ENCODE peak calls at places on chromosomes 3 and 15, in six cellular contexts. A is thoracic aorta, E is sigmoid colon, H is SJSA1, Z is IMR-90, M is PC-9. Y is an unnamed sample. For H3K4me1, the result is how much of the 10 kb centered on the place peaks cover.

GRCh38 chr15:48005921-48006541 is 114.8 kb upstream of the SLC24A5 start:
- DNase-seq in M (no peak), E (no peak), A (no peak), Z (no peak), H (no peak), Y (no peak)

GRCh38 chr3:189588818-189589569 is 42.2 kb upstream of the TP63 start:
- DNase-seq in E (no peak), Z (no peak), M (no peak), H (no peak), A (no peak), Y (no peak)

GRCh38 chr3:177973241-177973840 is 562.9 kb upstream of the KCNMB2 start:
- DNase-seq in M (no peak), H (no peak), A (no peak), Z (peak), E (no peak), Y (no peak)

GRCh38 chr3:172125963-172126403 is 86.6 kb downstream of the FNDC3B start:
- DNase-seq in E (peak), M (no peak), H (peak), A (no peak), Z (peak), Y (peak)

GRCh38 chr3:74214286-74214685 is 400.2 kb downstream of the CNTN3 start:
- DNase-seq in E (no peak), M (no peak), A (no peak), Z (no peak), H (no peak), Y (no peak)

GRCh38 chr15:58221591-58222241 is 83.5 kb downstream of the AQP9 start:
- DNase-seq in H (no peak), A (no peak), M (no peak), E (no peak), Z (peak), Y (no peak)

GRCh38 chr3:21670386-21670785 is 80.6 kb downstream of the ZNF385D start:
- DNase-seq in A (no peak), Z (no peak), H (no peak), E (no peak), M (no peak), Y (no peak)

GRCh38 chr15:68502398-68502901 is 70.5 kb upstream of the ITGA11 start:
- DNase-seq in E (no peak), A (no peak), Z (no peak), H (no peak), M (no peak), Y (no peak)

GRCh38 chr15:65796610-65797012 is 4.5 kb upstream of the DENND4A start:
- DNase-seq in M (peak), H (no peak), Z (peak), A (no peak), E (no peak), Y (no peak)

GRCh38 chr3:13016083-13016725 is 57.0 kb downstream of the IQSEC1 start:
- DNase-seq in A (no peak), H (no peak), M (no peak), E (peak), Z (no peak), Y (peak)
- H3K4me3 ChIP-seq in A (peak), H (no peak), M (no peak), E (no peak), Z (no peak), Y (no peak)

DNA sequence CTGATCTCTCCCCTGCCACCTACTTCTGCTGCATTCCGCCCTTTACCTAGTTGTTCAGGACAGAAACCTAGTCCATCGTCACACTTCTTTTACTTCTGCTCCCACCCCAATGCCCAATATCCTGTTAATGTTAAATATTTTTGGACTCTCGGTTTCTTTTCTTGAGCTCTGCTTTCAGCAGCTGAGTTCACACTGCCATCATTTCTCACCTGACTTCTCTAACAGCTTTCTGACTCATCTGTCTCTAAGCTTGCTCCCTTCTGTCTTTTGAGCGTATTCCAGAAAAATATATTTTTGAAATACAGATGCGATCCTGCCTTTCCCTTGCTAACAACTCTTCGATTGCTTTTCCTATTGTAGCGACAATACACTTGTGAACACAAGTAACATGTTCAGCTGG is 183.4 kb downstream of the KLHL25 start:
- DNase-seq in H (no peak), A (no peak), M (no peak), E (no peak), Z (no peak), Y (no peak)
- H3K4me1 ChIP-seq in H (under half), A (half or more), M (under half), E (under half), Z (under half), Y (under half)

GRCh38 chr3:23950303-23950702 is 5.2 kb downstream of the NR1D2 start:
- DNase-seq in Z (no peak), E (no peak), A (no peak), H (no peak), M (no peak), Y (no peak)
- H3K4me3 ChIP-seq in Z (no peak), E (no peak), A (peak), H (no peak), M (no peak), Y (no peak)

DNA sequence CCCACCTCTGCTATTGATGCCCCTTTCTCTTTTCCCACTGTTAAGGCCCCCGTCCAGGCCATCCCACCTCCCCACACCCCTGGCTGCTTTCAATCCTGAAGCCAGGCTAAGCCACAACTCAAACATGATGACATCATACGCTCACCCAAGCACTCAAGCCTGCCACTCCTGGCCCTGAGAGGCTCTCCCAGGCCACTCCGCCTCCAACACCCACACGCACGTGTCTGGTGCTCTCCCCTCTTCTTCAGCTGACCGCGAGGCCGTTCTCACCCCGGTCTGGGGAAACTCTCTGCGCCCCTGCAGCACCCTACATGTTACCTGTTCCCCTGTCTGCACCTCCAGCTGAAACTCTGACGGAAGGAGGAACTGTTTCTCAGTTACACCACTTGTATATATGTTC is 6.2 kb downstream of the ZXDC start:
- DNase-seq in E (peak), A (no peak), H (no peak), M (no peak), Z (no peak), Y (no peak)
- H3K4me1 ChIP-seq in E (under half), A (under half), H (under half), M (under half), Z (under half), Y (under half)

DNA sequence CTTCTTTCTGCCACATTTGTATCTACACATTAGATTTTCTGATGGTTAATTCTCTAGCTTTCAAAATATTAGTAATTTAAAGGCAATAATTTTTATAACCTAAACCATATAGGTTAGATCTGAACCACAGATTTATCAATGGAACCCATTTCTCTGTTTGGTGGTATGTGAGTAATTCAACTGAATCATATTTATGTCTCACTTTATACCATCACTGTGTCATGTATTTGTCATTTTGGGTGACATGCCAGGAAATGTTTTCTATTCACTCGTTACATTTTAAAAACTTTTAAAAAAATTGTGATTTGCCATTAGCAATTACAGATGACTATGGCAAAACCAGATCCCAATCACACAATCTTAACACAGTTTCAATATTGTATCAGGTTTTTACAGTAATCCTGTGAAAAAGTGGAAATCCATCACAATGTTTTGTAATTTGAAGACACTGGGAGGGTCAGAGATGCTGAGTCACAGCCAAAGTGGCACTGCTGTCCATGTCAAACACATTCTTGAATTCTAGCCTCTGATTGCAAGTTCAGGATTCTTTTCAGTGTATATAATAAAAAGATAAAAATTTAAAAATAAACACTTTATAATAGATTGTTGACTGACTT is 356.0 kb upstream of the RBMS3 start:
- DNase-seq in H (no peak), M (no peak), Z (no peak), A (no peak), E (no peak), Y (no peak)
- H3K4me3 ChIP-seq in H (no peak), M (no peak), Z (no peak), A (no peak), E (no peak), Y (no peak)

GRCh38 chr3:66452247-66453040 is 48.4 kb downstream of the LRIG1 start:
- DNase-seq in E (no peak), M (no peak), H (no peak), Z (no peak), A (no peak), Y (no peak)

GRCh38 chr3:66453525-66454463 is 47.0 kb downstream of the LRIG1 start:
- DNase-seq in M (no peak), E (no peak), H (no peak), A (no peak), Z (no peak), Y (no peak)

GRCh38 chr3:66454464-66454859 is 46.4 kb downstream of the LRIG1 start:
- DNase-seq in H (no peak), M (no peak), Z (no peak), E (no peak), A (no peak), Y (no peak)

DNA sequence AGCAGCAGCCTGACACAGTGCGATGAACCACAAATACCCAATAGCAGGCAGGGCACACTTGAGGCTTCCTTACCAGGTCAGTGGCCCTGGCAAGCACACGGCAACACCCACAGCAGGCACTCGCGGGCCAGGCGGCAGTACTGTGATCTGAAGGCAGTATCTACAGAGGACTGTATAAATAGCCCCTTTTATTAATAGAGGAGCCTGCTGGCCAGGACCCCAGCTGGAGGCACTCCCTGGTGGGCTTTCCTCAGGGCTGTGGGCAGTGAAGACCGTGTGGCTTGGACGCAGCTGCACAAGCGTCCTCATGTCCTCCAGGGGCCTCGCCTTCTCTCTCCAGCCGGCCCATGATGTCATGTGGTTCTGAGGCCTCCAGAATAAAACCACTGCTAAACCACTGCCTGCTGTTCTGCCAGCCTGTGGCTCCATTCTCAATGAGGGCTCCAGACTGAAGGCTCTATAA is 44.1 kb downstream of the LRIG1 start:
- DNase-seq in H (no peak), M (no peak), E (no peak), A (no peak), Z (no peak), Y (no peak)
- H3K4me1 ChIP-seq in H (under half), M (under half), E (under half), A (half or more), Z (under half), Y (under half)

DNA sequence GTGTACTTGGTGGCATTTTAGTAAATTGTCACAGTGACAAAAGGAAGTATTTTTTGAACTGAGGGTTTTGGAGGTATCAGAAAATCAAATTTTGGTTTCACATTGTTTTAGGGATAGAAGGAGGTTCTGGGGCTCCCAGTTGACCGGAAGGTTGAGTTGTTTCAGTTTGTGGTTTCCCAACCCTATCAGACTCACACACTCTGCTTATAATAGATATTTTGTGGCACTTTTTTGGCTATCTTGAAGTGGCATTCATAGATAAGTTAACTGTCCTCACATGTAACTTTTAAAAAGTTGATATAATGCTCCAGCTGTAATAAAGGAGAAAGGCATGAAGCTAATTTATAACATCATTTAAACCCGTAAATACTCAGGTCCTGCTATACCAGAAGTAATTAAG is 12.7 kb downstream of the ARMC8 start:
- DNase-seq in M (no peak), E (no peak), A (no peak), H (no peak), Z (no peak), Y (no peak)
- H3K4me3 ChIP-seq in M (no peak), E (no peak), A (no peak), H (no peak), Z (no peak), Y (no peak)

DNA sequence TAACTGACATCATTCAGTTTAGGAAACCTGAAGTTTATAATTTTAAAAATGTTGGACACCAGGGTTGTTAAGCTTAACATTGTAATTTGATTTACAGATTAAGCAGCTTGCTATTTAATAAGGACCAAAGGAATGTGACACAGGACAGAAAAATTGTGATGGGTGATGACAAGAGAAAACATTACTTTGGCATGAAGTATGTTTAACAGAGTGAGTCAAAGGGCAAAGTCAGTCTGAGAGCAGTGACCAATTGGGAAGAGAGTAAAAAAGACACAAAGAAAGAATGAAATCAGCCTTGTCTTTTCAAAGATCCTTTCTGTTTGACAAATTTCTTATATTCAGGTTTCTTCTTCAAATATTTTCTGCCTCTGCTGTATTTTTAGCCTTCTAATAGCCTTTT is 1301.5 kb downstream of the SI start:
- DNase-seq in Z (no peak), M (no peak), A (no peak), H (no peak), E (no peak), Y (no peak)
- H3K4me1 ChIP-seq in Z (under half), M (under half), A (under half), H (under half), E (under half), Y (under half)

DNA sequence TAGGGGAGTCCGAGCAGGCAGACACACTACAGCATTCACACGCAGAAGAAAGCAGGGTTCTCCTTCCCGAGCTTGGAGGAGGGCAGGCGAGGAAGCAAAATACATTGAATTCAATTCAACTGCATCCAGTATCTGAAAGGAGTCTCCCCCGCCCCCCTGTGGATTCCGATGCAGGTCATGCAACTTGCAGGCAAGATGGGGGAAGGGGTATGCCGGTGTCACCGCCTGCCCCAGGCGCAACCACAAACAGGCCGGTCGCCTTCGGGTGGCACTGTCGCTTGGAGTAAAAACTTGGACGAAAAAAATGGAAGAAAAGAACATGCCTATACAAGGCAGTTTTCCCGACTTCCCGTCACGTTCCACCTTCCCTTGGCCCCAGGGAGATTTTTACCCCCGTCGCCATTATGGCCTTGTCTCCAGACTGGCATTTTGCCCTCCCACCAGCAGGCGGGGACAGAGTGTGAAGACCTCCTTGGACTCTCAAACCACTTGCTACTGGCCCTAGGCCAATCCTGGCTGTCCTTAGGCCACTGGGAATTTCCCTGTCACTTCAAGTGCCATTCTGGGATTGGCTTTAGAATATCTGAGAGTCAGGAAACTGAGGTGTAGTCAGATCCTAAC is 1.6 kb upstream of the NTRK3 start:
- DNase-seq in M (no peak), E (no peak), Z (no peak), H (no peak), A (peak), Y (no peak)
- H3K4me3 ChIP-seq in M (no peak), E (no peak), Z (no peak), H (no peak), A (peak), Y (no peak)

Y was measured in mucosa of descending colon.